ENCODE peak calls at places on chromosomes 7 and 10, in eight cellular contexts. M is tibial artery; W is PC-9; T is mesendoderm; R is heart left ventricle; N is CD8-positive, alpha-beta T cell; G is suprapubic skin; D is lung. J is an unnamed sample. For H3K4me1 and H3K36me3, the result is how much of the 10 kb centered on the place peaks cover.

GRCh38 chr10:122567056-122567660 is 6.6 kb downstream of the DMBT1 start:
- DNase-seq in D (no peak), N (peak), W (no peak), T (peak), R (no peak), M (no peak), G (no peak), J (peak)

GRCh38 chr10:116671274-116671926 is 50.6 kb downstream of the PNLIPRP2 start:
- DNase-seq in D (no peak), G (no peak), M (no peak), R (no peak), T (no peak), W (no peak), N (no peak), J (no peak)

GRCh38 chr7:34322841-34323240 is 335.2 kb upstream of the NPSR1 start:
- DNase-seq in M (no peak), N (no peak), W (no peak), R (no peak), G (no peak), T (no peak), D (no peak), J (no peak)

GRCh38 chr7:953547-954327 is 743 bp downstream of the ADAP1 start:
- DNase-seq in W (peak), N (no peak), D (peak), M (no peak), T (peak), R (peak), G (peak), J (no peak)

GRCh38 chr10:72611783-72612182 is 14.1 kb downstream of the MICU1 start:
- DNase-seq in R (no peak), G (no peak), M (no peak), D (no peak), T (no peak), W (no peak), N (no peak), J (no peak)

GRCh38 chr7:129452589-129453231 is 18.5 kb downstream of the STRIP2 start:
- DNase-seq in M (no peak), W (peak), G (no peak), T (no peak), N (no peak), D (no peak), R (no peak), J (no peak)

GRCh38 chr7:22173884-22174573 is 182.9 kb downstream of the RAPGEF5 start:
- DNase-seq in M (no peak), R (no peak), N (peak), W (peak), D (no peak), T (peak), G (no peak), J (no peak)

GRCh38 chr7:27187702-27188665 is 3.0 kb upstream of the HOXA11 start:
- DNase-seq in W (no peak), G (peak), T (no peak), D (no peak), N (no peak), R (no peak), M (peak), J (peak)

GRCh38 chr10:6279540-6280267 is 77.0 kb downstream of the PFKFB3 start:
- DNase-seq in W (peak), M (no peak), D (no peak), N (no peak), T (peak), G (no peak), R (no peak), J (no peak)

GRCh38 chr7:131346885-131347592 is 19.4 kb downstream of the MKLN1 start:
- DNase-seq in T (peak), W (peak), N (no peak), R (no peak), G (no peak), M (no peak), D (no peak), J (peak)

GRCh38 chr7:116392806-116393205 is 106.7 kb upstream of the CAV2 start:
- DNase-seq in R (no peak), T (no peak), D (no peak), M (no peak), G (no peak), W (no peak), N (no peak), J (no peak)

GRCh38 chr10:114538544-114538906 is 119.5 kb downstream of the ABLIM1 start:
- DNase-seq in N (peak), W (peak), D (no peak), R (no peak), M (no peak), T (no peak), G (no peak), J (peak)

GRCh38 chr10:97335188-97335619 is 675 bp upstream of the FRAT2 start:
- DNase-seq in G (peak), T (no peak), D (no peak), W (no peak), M (no peak), N (no peak), R (peak), J (no peak)

GRCh38 chr10:79014796-79015195 is 54.0 kb upstream of the ZMIZ1 start:
- DNase-seq in G (no peak), M (no peak), W (no peak), T (no peak), D (no peak), N (no peak), R (no peak), J (no peak)

GRCh38 chr7:82859106-82859850 is 303.4 kb downstream of the PCLO start:
- DNase-seq in M (no peak), D (no peak), N (no peak), T (peak), R (no peak), G (no peak), W (no peak), J (no peak)

GRCh38 chr7:23469150-23469960 is 936 bp downstream of the IGF2BP3 start:
- DNase-seq in N (peak), G (no peak), W (peak), D (no peak), T (peak), R (no peak), M (no peak), J (peak)

GRCh38 chr7:150466477-150466876 is 16.0 kb downstream of the GIMAP8 start:
- DNase-seq in D (no peak), G (no peak), M (no peak), N (no peak), T (no peak), W (no peak), R (no peak), J (no peak)

GRCh38 chr10:87677595-87677994 is 17.9 kb downstream of the PAPSS2 start:
- DNase-seq in M (no peak), R (no peak), W (no peak), G (no peak), T (no peak), N (no peak), D (no peak), J (no peak)

GRCh38 chr7:121337398-121337797 is 8.6 kb downstream of the WNT16 start:
- DNase-seq in G (no peak), R (no peak), N (no peak), T (no peak), D (no peak), W (no peak), M (no peak), J (no peak)

GRCh38 chr7:69932034-69932628 is 333.9 kb downstream of the AUTS2 start:
- DNase-seq in R (no peak), W (no peak), T (peak), M (no peak), D (no peak), G (no peak), N (no peak), J (peak)

DNA sequence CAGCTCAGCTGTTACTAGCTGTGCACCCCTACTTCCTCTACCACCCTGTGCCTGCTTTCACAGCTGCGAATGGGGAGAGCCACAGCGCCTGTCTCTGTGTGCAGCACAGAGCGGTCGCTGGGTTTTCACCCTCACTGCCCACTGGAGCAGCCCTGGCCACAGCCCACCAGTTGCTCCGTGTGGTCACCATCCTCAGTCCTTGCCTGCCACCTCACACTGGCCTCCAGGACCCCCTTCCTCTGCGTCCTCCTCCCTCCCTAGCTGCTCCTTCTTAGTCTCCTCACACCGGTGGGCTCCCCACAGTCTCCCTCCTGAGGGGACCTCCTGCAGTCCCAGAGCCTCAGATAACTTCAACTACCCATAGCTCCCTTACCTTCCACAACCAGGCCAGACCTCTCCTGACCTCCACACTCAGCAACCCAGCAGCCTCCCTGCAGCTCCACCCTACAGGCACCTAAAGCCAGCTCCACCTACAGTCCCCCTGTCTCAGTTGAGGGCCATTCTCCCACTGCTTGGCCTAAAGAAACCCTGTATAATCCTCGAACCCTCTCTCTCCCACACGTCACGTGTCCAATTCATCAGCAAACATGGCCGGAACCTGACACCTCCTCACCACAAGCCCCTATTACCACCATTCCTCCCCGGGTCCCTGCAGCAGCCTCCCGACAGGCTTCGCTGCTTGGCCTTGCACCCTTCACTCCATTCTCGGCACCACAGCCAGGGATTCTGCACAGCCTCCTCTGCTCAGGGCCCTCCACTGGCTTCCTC is 28.0 kb downstream of the PLAC9 start:
- DNase-seq in T (no peak), W (no peak), R (no peak), N (no peak), G (no peak), D (no peak), M (no peak), J (no peak)
- H3K4me1 ChIP-seq in T (under half), W (half or more), R (half or more), N (under half), G (half or more), D (under half), M (half or more), J (under half)

DNA sequence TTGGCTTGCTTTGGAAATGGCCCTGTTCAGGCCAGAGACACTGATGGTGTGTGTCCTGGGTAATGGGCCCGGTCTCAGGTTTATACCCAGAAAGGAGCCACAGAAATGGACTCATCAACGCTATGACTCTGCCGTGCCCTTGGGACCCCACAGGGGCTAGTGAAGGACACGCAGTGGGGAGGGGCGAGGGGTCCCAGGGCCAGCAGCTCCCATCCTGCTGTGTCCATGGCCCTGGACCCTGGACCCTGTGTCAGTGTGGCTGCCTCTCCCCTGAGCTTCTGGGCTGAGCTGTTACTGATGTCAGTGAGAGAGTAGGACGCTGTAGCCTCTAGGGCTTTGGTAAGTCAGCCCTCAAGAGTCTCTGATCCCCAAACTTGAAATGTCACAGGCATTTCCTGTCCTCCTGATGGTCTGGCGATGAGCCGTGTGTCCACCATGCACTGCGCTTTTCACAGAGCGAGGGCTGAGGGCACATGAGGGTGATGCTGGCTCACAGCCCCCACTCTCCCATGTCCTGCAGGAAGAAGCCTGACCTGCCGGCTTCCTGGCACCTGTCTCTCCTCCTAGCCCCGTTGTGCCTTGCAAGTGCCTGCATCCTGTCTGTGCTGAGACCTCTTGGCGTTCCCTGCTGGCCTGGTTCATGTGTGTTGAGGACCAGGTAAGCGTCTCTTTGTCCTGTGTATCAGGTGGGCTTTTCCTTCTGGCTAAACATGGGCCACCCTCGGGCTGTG is 4.4 kb downstream of the ZNF316 start:
- DNase-seq in D (no peak), N (no peak), G (no peak), W (no peak), M (no peak), T (no peak), R (no peak), J (no peak)
- H3K36me3 ChIP-seq in D (under half), N (under half), G (half or more), W (under half), M (under half), T (under half), R (under half), J (under half)

GRCh38 chr7:90402785-90403173 is 482 bp upstream of the CLDN12 start:
- DNase-seq in N (no peak), G (no peak), D (no peak), R (no peak), W (no peak), T (no peak), M (no peak), J (no peak)
- H3K4me3 ChIP-seq in N (peak), G (peak), D (no peak), R (peak), W (peak), T (no peak), M (peak), J (peak)

DNA sequence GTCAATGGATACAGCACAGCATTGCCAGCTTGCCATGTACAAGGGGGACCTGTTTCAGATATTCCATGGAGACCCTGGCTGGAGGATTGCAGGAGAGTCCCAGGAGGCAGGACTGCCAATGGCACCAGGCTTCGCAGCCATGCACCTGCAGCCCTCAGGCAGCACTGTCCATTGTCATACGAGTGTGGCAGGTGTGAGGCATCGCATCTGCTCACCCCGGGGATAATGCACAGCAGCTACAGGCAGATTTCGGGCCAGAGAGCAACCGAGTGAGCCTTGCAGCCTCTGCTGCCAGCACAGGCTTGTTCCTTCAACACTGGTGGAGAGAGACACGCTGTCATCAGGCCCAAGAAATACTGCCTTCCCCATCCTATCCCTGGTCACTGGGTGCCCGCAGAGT is 415.1 kb downstream of the PAXIP1 start:
- DNase-seq in D (peak), G (no peak), M (no peak), N (no peak), W (no peak), T (no peak), R (no peak), J (no peak)
- H3K4me1 ChIP-seq in D (under half), G (under half), M (under half), N (under half), W (under half), T (under half), R (under half), J (under half)

GRCh38 chr10:45380903-45381610 is 7.0 kb downstream of the ALOX5 start:
- DNase-seq in W (no peak), T (no peak), M (peak), R (peak), D (no peak), N (no peak), G (peak), J (no peak)
- H3K36me3 ChIP-seq in W (under half), T (under half), M (under half), R (under half), D (under half), N (under half), G (under half), J (under half)

DNA sequence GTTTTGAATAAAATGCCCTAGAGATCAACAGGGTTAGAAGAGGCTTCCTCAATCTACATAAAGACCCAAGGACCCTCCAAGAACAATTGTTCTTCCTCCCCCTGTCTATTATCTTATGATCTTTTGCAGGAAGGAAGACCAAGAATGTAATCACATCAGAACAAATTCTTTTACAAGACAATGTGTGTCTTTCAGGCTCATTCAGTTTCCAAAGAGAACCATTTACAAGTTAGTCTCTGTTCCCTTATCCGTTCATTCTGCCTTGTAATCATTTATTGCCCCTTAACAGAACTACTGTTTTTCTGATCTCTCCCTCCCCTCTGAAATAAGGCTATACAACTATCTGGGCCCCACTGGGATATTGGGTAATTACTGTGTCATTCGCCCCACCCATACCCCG is 5.6 kb upstream of the MKRN1 start:
- DNase-seq in T (peak), N (no peak), G (no peak), R (no peak), M (no peak), W (no peak), D (no peak), J (peak)
- H3K4me3 ChIP-seq in T (no peak), N (no peak), G (no peak), R (no peak), M (no peak), W (no peak), D (no peak), J (no peak)

J was measured in HAP-1.